ENCODE peak calls at places on chromosomes 12 and 14, in nine cellular contexts. One of them, this sample, is unnamed.

GRCh38 chr12:123713398-123714301 is 1.5 kb downstream of the ATP6V0A2 start:
- DNase-seq in HS-5: no peak
- DNase-seq in trophoblast cell: no peak
- DNase-seq in activated CD4-positive, alpha-beta memory T cell treated with anti-CD3 and anti-CD28 coated beads, Interleukin-2, amount 10 ng/mL, durations not matched to agents 7 days and 5 days: peak
- DNase-seq in Caki2: no peak
- DNase-seq in activated CD4-positive, alpha-beta T cell treated with anti-CD3 and anti-CD28 coated beads, Interleukin-2, amount 50 U/mL, for 1 hour: no peak
- DNase-seq in HTR-8/SVneo: no peak
- DNase-seq in KG1: no peak
- DNase-seq in progenitor cell of endocrine pancreas: no peak
- DNase-seq in this sample: no peak

GRCh38 chr12:67370979-67371378 is 101.8 kb downstream of the CAND1 start:
- DNase-seq in HS-5: no peak
- DNase-seq in trophoblast cell: no peak
- DNase-seq in activated CD4-positive, alpha-beta memory T cell treated with anti-CD3 and anti-CD28 coated beads, Interleukin-2, amount 10 ng/mL, durations not matched to agents 7 days and 5 days: no peak
- DNase-seq in Caki2: peak
- DNase-seq in activated CD4-positive, alpha-beta T cell treated with anti-CD3 and anti-CD28 coated beads, Interleukin-2, amount 50 U/mL, for 1 hour: no peak
- DNase-seq in HTR-8/SVneo: no peak
- DNase-seq in KG1: no peak
- DNase-seq in progenitor cell of endocrine pancreas: no peak
- DNase-seq in this sample: no peak

GRCh38 chr14:68789798-68790655 is 2.8 kb downstream of the ZFP36L1 start:
- DNase-seq in HS-5: no peak
- DNase-seq in trophoblast cell: peak
- DNase-seq in activated CD4-positive, alpha-beta memory T cell treated with anti-CD3 and anti-CD28 coated beads, Interleukin-2, amount 10 ng/mL, durations not matched to agents 7 days and 5 days: peak
- DNase-seq in Caki2: peak
- DNase-seq in activated CD4-positive, alpha-beta T cell treated with anti-CD3 and anti-CD28 coated beads, Interleukin-2, amount 50 U/mL, for 1 hour: no peak
- DNase-seq in HTR-8/SVneo: no peak
- DNase-seq in KG1: no peak
- DNase-seq in progenitor cell of endocrine pancreas: no peak
- DNase-seq in this sample: no peak

GRCh38 chr14:30330452-30330851 is 228.5 kb upstream of the G2E3 start:
- DNase-seq in HS-5: no peak
- DNase-seq in trophoblast cell: peak
- DNase-seq in activated CD4-positive, alpha-beta memory T cell treated with anti-CD3 and anti-CD28 coated beads, Interleukin-2, amount 10 ng/mL, durations not matched to agents 7 days and 5 days: no peak
- DNase-seq in Caki2: no peak
- DNase-seq in activated CD4-positive, alpha-beta T cell treated with anti-CD3 and anti-CD28 coated beads, Interleukin-2, amount 50 U/mL, for 1 hour: no peak
- DNase-seq in HTR-8/SVneo: no peak
- DNase-seq in KG1: no peak
- DNase-seq in progenitor cell of endocrine pancreas: no peak
- DNase-seq in this sample: no peak

GRCh38 chr14:100677152-100677924 is 49.4 kb upstream of the DLK1 start:
- DNase-seq in HS-5: no peak
- DNase-seq in trophoblast cell: peak
- DNase-seq in activated CD4-positive, alpha-beta memory T cell treated with anti-CD3 and anti-CD28 coated beads, Interleukin-2, amount 10 ng/mL, durations not matched to agents 7 days and 5 days: no peak
- DNase-seq in Caki2: no peak
- DNase-seq in activated CD4-positive, alpha-beta T cell treated with anti-CD3 and anti-CD28 coated beads, Interleukin-2, amount 50 U/mL, for 1 hour: no peak
- DNase-seq in HTR-8/SVneo: no peak
- DNase-seq in KG1: no peak
- DNase-seq in progenitor cell of endocrine pancreas: no peak
- DNase-seq in this sample: no peak

GRCh38 chr12:63163542-63163941 is 12.5 kb upstream of the AVPR1A start:
- DNase-seq in HS-5: no peak
- DNase-seq in trophoblast cell: no peak
- DNase-seq in activated CD4-positive, alpha-beta memory T cell treated with anti-CD3 and anti-CD28 coated beads, Interleukin-2, amount 10 ng/mL, durations not matched to agents 7 days and 5 days: no peak
- DNase-seq in Caki2: no peak
- DNase-seq in activated CD4-positive, alpha-beta T cell treated with anti-CD3 and anti-CD28 coated beads, Interleukin-2, amount 50 U/mL, for 1 hour: no peak
- DNase-seq in HTR-8/SVneo: no peak
- DNase-seq in KG1: no peak
- DNase-seq in progenitor cell of endocrine pancreas: no peak
- DNase-seq in this sample: no peak

GRCh38 chr14:99853206-99853605 is 60.0 kb downstream of the EML1 start:
- DNase-seq in HS-5: no peak
- DNase-seq in trophoblast cell: no peak
- DNase-seq in activated CD4-positive, alpha-beta memory T cell treated with anti-CD3 and anti-CD28 coated beads, Interleukin-2, amount 10 ng/mL, durations not matched to agents 7 days and 5 days: no peak
- DNase-seq in Caki2: no peak
- DNase-seq in activated CD4-positive, alpha-beta T cell treated with anti-CD3 and anti-CD28 coated beads, Interleukin-2, amount 50 U/mL, for 1 hour: no peak
- DNase-seq in HTR-8/SVneo: no peak
- DNase-seq in KG1: no peak
- DNase-seq in progenitor cell of endocrine pancreas: no peak
- DNase-seq in this sample: no peak

GRCh38 chr12:70920251-70920851 is at the start of gene PTPRR:
- DNase-seq in HS-5: no peak
- DNase-seq in trophoblast cell: no peak
- DNase-seq in activated CD4-positive, alpha-beta memory T cell treated with anti-CD3 and anti-CD28 coated beads, Interleukin-2, amount 10 ng/mL, durations not matched to agents 7 days and 5 days: no peak
- DNase-seq in Caki2: no peak
- DNase-seq in activated CD4-positive, alpha-beta T cell treated with anti-CD3 and anti-CD28 coated beads, Interleukin-2, amount 50 U/mL, for 1 hour: no peak
- DNase-seq in HTR-8/SVneo: no peak
- DNase-seq in KG1: no peak
- DNase-seq in progenitor cell of endocrine pancreas: no peak
- DNase-seq in this sample: no peak

GRCh38 chr12:5200276-5201087 is 156.8 kb downstream of the KCNA5 start:
- DNase-seq in HS-5: no peak
- DNase-seq in trophoblast cell: peak
- DNase-seq in activated CD4-positive, alpha-beta memory T cell treated with anti-CD3 and anti-CD28 coated beads, Interleukin-2, amount 10 ng/mL, durations not matched to agents 7 days and 5 days: no peak
- DNase-seq in Caki2: peak
- DNase-seq in activated CD4-positive, alpha-beta T cell treated with anti-CD3 and anti-CD28 coated beads, Interleukin-2, amount 50 U/mL, for 1 hour: no peak
- DNase-seq in HTR-8/SVneo: peak
- DNase-seq in KG1: no peak
- DNase-seq in progenitor cell of endocrine pancreas: peak
- DNase-seq in this sample: peak

GRCh38 chr14:33229269-33229924 is 290.7 kb downstream of the NPAS3 start:
- DNase-seq in HS-5: no peak
- DNase-seq in trophoblast cell: no peak
- DNase-seq in activated CD4-positive, alpha-beta memory T cell treated with anti-CD3 and anti-CD28 coated beads, Interleukin-2, amount 10 ng/mL, durations not matched to agents 7 days and 5 days: no peak
- DNase-seq in Caki2: no peak
- DNase-seq in activated CD4-positive, alpha-beta T cell treated with anti-CD3 and anti-CD28 coated beads, Interleukin-2, amount 50 U/mL, for 1 hour: no peak
- DNase-seq in HTR-8/SVneo: no peak
- DNase-seq in KG1: no peak
- DNase-seq in progenitor cell of endocrine pancreas: no peak
- DNase-seq in this sample: no peak

GRCh38 chr12:113762155-113762848 is 203.8 kb downstream of the RBM19 start:
- DNase-seq in HS-5: no peak
- DNase-seq in trophoblast cell: no peak
- DNase-seq in activated CD4-positive, alpha-beta memory T cell treated with anti-CD3 and anti-CD28 coated beads, Interleukin-2, amount 10 ng/mL, durations not matched to agents 7 days and 5 days: no peak
- DNase-seq in Caki2: no peak
- DNase-seq in activated CD4-positive, alpha-beta T cell treated with anti-CD3 and anti-CD28 coated beads, Interleukin-2, amount 50 U/mL, for 1 hour: no peak
- DNase-seq in HTR-8/SVneo: no peak
- DNase-seq in KG1: no peak
- DNase-seq in progenitor cell of endocrine pancreas: no peak
- DNase-seq in this sample: no peak

GRCh38 chr12:75505706-75506312 is 5.6 kb downstream of the KRR1 start:
- DNase-seq in HS-5: no peak
- DNase-seq in trophoblast cell: peak
- DNase-seq in activated CD4-positive, alpha-beta memory T cell treated with anti-CD3 and anti-CD28 coated beads, Interleukin-2, amount 10 ng/mL, durations not matched to agents 7 days and 5 days: no peak
- DNase-seq in Caki2: no peak
- DNase-seq in activated CD4-positive, alpha-beta T cell treated with anti-CD3 and anti-CD28 coated beads, Interleukin-2, amount 50 U/mL, for 1 hour: no peak
- DNase-seq in HTR-8/SVneo: no peak
- DNase-seq in KG1: peak
- DNase-seq in progenitor cell of endocrine pancreas: no peak
- DNase-seq in this sample: no peak

GRCh38 chr12:110102255-110102654 is 21.9 kb upstream of the IFT81 start:
- DNase-seq in HS-5: peak
- DNase-seq in trophoblast cell: peak
- DNase-seq in activated CD4-positive, alpha-beta memory T cell treated with anti-CD3 and anti-CD28 coated beads, Interleukin-2, amount 10 ng/mL, durations not matched to agents 7 days and 5 days: peak
- DNase-seq in Caki2: peak
- DNase-seq in activated CD4-positive, alpha-beta T cell treated with anti-CD3 and anti-CD28 coated beads, Interleukin-2, amount 50 U/mL, for 1 hour: peak
- DNase-seq in HTR-8/SVneo: peak
- DNase-seq in KG1: peak
- DNase-seq in progenitor cell of endocrine pancreas: no peak
- DNase-seq in this sample: peak

GRCh38 chr12:76588881-76589565 is 29.5 kb upstream of the OSBPL8 start:
- DNase-seq in HS-5: peak
- DNase-seq in trophoblast cell: peak
- DNase-seq in activated CD4-positive, alpha-beta memory T cell treated with anti-CD3 and anti-CD28 coated beads, Interleukin-2, amount 10 ng/mL, durations not matched to agents 7 days and 5 days: no peak
- DNase-seq in Caki2: no peak
- DNase-seq in activated CD4-positive, alpha-beta T cell treated with anti-CD3 and anti-CD28 coated beads, Interleukin-2, amount 50 U/mL, for 1 hour: no peak
- DNase-seq in HTR-8/SVneo: no peak
- DNase-seq in KG1: peak
- DNase-seq in progenitor cell of endocrine pancreas: no peak
- DNase-seq in this sample: no peak

GRCh38 chr12:27034607-27035293 is 12.4 kb downstream of the MED21 start:
- DNase-seq in HS-5: no peak
- DNase-seq in trophoblast cell: peak
- DNase-seq in activated CD4-positive, alpha-beta memory T cell treated with anti-CD3 and anti-CD28 coated beads, Interleukin-2, amount 10 ng/mL, durations not matched to agents 7 days and 5 days: no peak
- DNase-seq in Caki2: no peak
- DNase-seq in activated CD4-positive, alpha-beta T cell treated with anti-CD3 and anti-CD28 coated beads, Interleukin-2, amount 50 U/mL, for 1 hour: no peak
- DNase-seq in HTR-8/SVneo: no peak
- DNase-seq in KG1: no peak
- DNase-seq in progenitor cell of endocrine pancreas: no peak
- DNase-seq in this sample: no peak

GRCh38 chr12:79444089-79444488 is 246.7 kb downstream of the PAWR start:
- DNase-seq in HS-5: no peak
- DNase-seq in trophoblast cell: no peak
- DNase-seq in activated CD4-positive, alpha-beta memory T cell treated with anti-CD3 and anti-CD28 coated beads, Interleukin-2, amount 10 ng/mL, durations not matched to agents 7 days and 5 days: no peak
- DNase-seq in Caki2: peak
- DNase-seq in activated CD4-positive, alpha-beta T cell treated with anti-CD3 and anti-CD28 coated beads, Interleukin-2, amount 50 U/mL, for 1 hour: no peak
- DNase-seq in HTR-8/SVneo: no peak
- DNase-seq in KG1: no peak
- DNase-seq in progenitor cell of endocrine pancreas: no peak
- DNase-seq in this sample: no peak

GRCh38 chr12:67220065-67220464 is 49.1 kb upstream of the CAND1 start:
- DNase-seq in HS-5: no peak
- DNase-seq in trophoblast cell: peak
- DNase-seq in activated CD4-positive, alpha-beta memory T cell treated with anti-CD3 and anti-CD28 coated beads, Interleukin-2, amount 10 ng/mL, durations not matched to agents 7 days and 5 days: no peak
- DNase-seq in Caki2: no peak
- DNase-seq in activated CD4-positive, alpha-beta T cell treated with anti-CD3 and anti-CD28 coated beads, Interleukin-2, amount 50 U/mL, for 1 hour: no peak
- DNase-seq in HTR-8/SVneo: no peak
- DNase-seq in KG1: no peak
- DNase-seq in progenitor cell of endocrine pancreas: no peak
- DNase-seq in this sample: peak

GRCh38 chr12:104213952-104214351 is 1.6 kb upstream of the TXNRD1 start:
- DNase-seq in HS-5: peak
- DNase-seq in trophoblast cell: no peak
- DNase-seq in activated CD4-positive, alpha-beta memory T cell treated with anti-CD3 and anti-CD28 coated beads, Interleukin-2, amount 10 ng/mL, durations not matched to agents 7 days and 5 days: no peak
- DNase-seq in Caki2: peak
- DNase-seq in activated CD4-positive, alpha-beta T cell treated with anti-CD3 and anti-CD28 coated beads, Interleukin-2, amount 50 U/mL, for 1 hour: no peak
- DNase-seq in HTR-8/SVneo: no peak
- DNase-seq in KG1: no peak
- DNase-seq in progenitor cell of endocrine pancreas: no peak
- DNase-seq in this sample: no peak

This sample was measured in NCI-H460.